ENCODE peak calls at places on chromosomes 2 and 18, in seven cellular contexts. T is cardiac fibroblast, V is coronary artery, F is heart left ventricle, J is Panc1, B is PC-3, K is PC-9. S is an unnamed sample.

GRCh38 chr2:85401844-85402243 is 8.3 kb downstream of the CAPG start:
- DNase-seq in V (no peak), F (no peak), K (no peak), T (no peak), J (no peak), B (no peak), S (no peak)

GRCh38 chr2:216181351-216181750 is 72.2 kb downstream of the XRCC5 start:
- DNase-seq in K (no peak), F (no peak), B (no peak), T (no peak), V (no peak), J (no peak), S (no peak)

GRCh38 chr2:102391530-102391929 is 31.4 kb upstream of the IL18RAP start:
- DNase-seq in B (peak; percentile 13), F (no peak), K (no peak), J (no peak), T (no peak), V (no peak), S (no peak)

GRCh38 chr2:170878505-170878904 is 50.5 kb upstream of the GORASP2 start:
- DNase-seq in J (no peak), T (no peak), F (no peak), B (no peak), V (no peak), K (no peak), S (peak; percentile 3)

GRCh38 chr2:112705576-112705975 is 15.2 kb upstream of the NT5DC4 start:
- DNase-seq in V (no peak), B (no peak), K (no peak), T (no peak), J (no peak), F (no peak), S (no peak)

GRCh38 chr2:106956879-106957278 is 70.9 kb upstream of the ST6GAL2 start:
- DNase-seq in F (no peak), B (peak; percentile 21), T (peak; percentile 87), J (no peak), K (no peak), V (no peak), S (peak; percentile 96)

GRCh38 chr18:10274327-10274726 is 180.1 kb upstream of the APCDD1 start:
- DNase-seq in F (no peak), K (no peak), T (peak; percentile 26), J (no peak), B (no peak), V (no peak), S (no peak)

GRCh38 chr2:27222407-27222806 is 5.2 kb downstream of the CAD start:
- DNase-seq in B (no peak), T (no peak), V (no peak), J (no peak), K (no peak), F (no peak), S (no peak)

GRCh38 chr2:96527052-96527964 is 9.2 kb upstream of the ARID5A start:
- DNase-seq in K (no peak), V (no peak), F (peak; percentile 68), J (no peak), B (no peak), T (peak; percentile 29), S (no peak)

GRCh38 chr2:9975328-9975727 is 23.8 kb downstream of the GRHL1 start:
- DNase-seq in V (no peak), T (peak; percentile 35), F (no peak), J (peak; percentile 63), B (peak; percentile 93), K (peak; percentile 84), S (no peak)

GRCh38 chr2:201522965-201523364 is 71.4 kb downstream of the STRADB start:
- DNase-seq in T (no peak), J (no peak), K (no peak), F (no peak), B (no peak), V (no peak), S (no peak)

GRCh38 chr2:21916934-21917522 is 793.3 kb downstream of the TDRD15 start:
- DNase-seq in V (no peak), J (no peak), K (no peak), T (peak; percentile 12), F (no peak), B (no peak), S (no peak)

GRCh38 chr2:6556755-6557154 is 309.0 kb downstream of the CMPK2 start:
- DNase-seq in F (no peak), J (peak; percentile 73), K (peak; percentile 66), V (no peak), T (peak; percentile 4), B (peak; percentile 39), S (peak; percentile 33)

GRCh38 chr18:8357320-8357719 is 251.9 kb upstream of the RAB12 start:
- DNase-seq in J (no peak), V (peak; percentile 55), T (no peak), F (no peak), B (no peak), K (no peak), S (no peak)

GRCh38 chr18:32478818-32479217 is 8.1 kb upstream of the GAREM1 start:
- DNase-seq in J (no peak), V (no peak), F (no peak), K (no peak), T (no peak), B (no peak), S (no peak)

GRCh38 chr2:210568108-210568507 is 11.7 kb downstream of the CPS1 start:
- DNase-seq in V (no peak), T (no peak), J (no peak), B (no peak), F (no peak), K (no peak), S (no peak)

GRCh38 chr2:234964631-234965461 is 13.0 kb downstream of the SH3BP4 start:
- DNase-seq in V (no peak), T (no peak), B (no peak), J (no peak), F (no peak), K (no peak), S (no peak)

GRCh38 chr2:5123597-5124196 is 568.5 kb upstream of the SOX11 start:
- DNase-seq in J (no peak), V (no peak), T (no peak), B (no peak), K (no peak), F (no peak), S (no peak)

GRCh38 chr2:120912101-120912985 is 176.7 kb downstream of the GLI2 start:
- DNase-seq in J (no peak), F (peak; percentile 63), V (peak; percentile 84), B (peak; percentile 39), T (peak; percentile 48), K (no peak), S (no peak)

GRCh38 chr18:63518178-63519012 is 23.8 kb upstream of the SERPINB12 start:
- DNase-seq in F (peak; percentile 45), J (peak; percentile 20), T (peak; percentile 85), K (peak; percentile 67), V (no peak), B (peak; percentile 91), S (peak; percentile 71)

GRCh38 chr18:52903858-52904257 is 563.9 kb downstream of the DCC start:
- DNase-seq in K (peak; percentile 36), V (no peak), B (peak; percentile 25), J (no peak), F (no peak), T (no peak), S (no peak)

GRCh38 chr18:58321986-58322385 is 278.0 kb downstream of the NEDD4L start:
- DNase-seq in J (peak; percentile 68), K (peak; percentile 86), B (peak; percentile 95), V (no peak), T (peak; percentile 89), F (peak; percentile 79), S (peak; percentile 41)

GRCh38 chr2:101609434-101609833 is 88.1 kb upstream of the MAP4K4 start:
- DNase-seq in J (no peak), F (no peak), B (no peak), T (no peak), K (no peak), V (no peak), S (no peak)

GRCh38 chr18:33826151-33826550 is 248.1 kb downstream of the ASXL3 start:
- DNase-seq in T (no peak), K (no peak), J (no peak), F (no peak), V (no peak), B (no peak), S (no peak)

GRCh38 chr2:187991389-187991788 is 300.3 kb upstream of the GULP1 start:
- DNase-seq in J (no peak), K (no peak), T (no peak), F (no peak), V (no peak), B (no peak), S (no peak)

GRCh38 chr2:46813046-46813445 is 102.6 kb downstream of the MCFD2 start:
- DNase-seq in K (no peak), T (no peak), B (no peak), V (no peak), J (no peak), F (peak; percentile 73), S (no peak)

GRCh38 chr2:85459771-85460170 is 41.3 kb downstream of the SH2D6 start:
- DNase-seq in T (no peak), B (no peak), V (no peak), K (no peak), J (no peak), F (no peak), S (no peak)

GRCh38 chr2:28393115-28393836 is 618 bp downstream of the FOSL2 start:
- DNase-seq in V (peak; percentile 87), T (peak; percentile 74), K (peak; percentile 47), J (no peak), F (peak; percentile 80), B (peak; percentile 59), S (no peak)

GRCh38 chr2:143230506-143231256 is 101.5 kb downstream of the ARHGAP15 start:
- DNase-seq in K (no peak), V (no peak), F (no peak), J (no peak), T (no peak), B (no peak), S (no peak)
- TF ChIP-seq CTCF in K (no peak), V (no peak), F (no peak), J (no peak), T (no peak), B (no peak), S (peak; percentile 24)

GRCh38 chr2:197356136-197356535 is 45.6 kb upstream of the ANKRD44 start:
- DNase-seq in K (no peak), B (peak; percentile 33), J (no peak), T (peak; percentile 25), F (no peak), V (no peak), S (no peak)
- H3K4me3 ChIP-seq in K (no peak overlapping the region), B (no peak overlapping the region), J (no peak overlapping the region), T (no peak overlapping the region), F (no peak overlapping the region), V (no peak overlapping the region), S (no peak overlapping the region)

GRCh38 chr18:78473563-78473962 is 506.1 kb upstream of the SALL3 start:
- DNase-seq in K (no peak), T (no peak), V (no peak), J (no peak), F (no peak), B (no peak), S (no peak)
- TF ChIP-seq CTCF in K (no peak), T (no peak), V (no peak), J (no peak), F (no peak), B (no peak), S (no peak)

DNA sequence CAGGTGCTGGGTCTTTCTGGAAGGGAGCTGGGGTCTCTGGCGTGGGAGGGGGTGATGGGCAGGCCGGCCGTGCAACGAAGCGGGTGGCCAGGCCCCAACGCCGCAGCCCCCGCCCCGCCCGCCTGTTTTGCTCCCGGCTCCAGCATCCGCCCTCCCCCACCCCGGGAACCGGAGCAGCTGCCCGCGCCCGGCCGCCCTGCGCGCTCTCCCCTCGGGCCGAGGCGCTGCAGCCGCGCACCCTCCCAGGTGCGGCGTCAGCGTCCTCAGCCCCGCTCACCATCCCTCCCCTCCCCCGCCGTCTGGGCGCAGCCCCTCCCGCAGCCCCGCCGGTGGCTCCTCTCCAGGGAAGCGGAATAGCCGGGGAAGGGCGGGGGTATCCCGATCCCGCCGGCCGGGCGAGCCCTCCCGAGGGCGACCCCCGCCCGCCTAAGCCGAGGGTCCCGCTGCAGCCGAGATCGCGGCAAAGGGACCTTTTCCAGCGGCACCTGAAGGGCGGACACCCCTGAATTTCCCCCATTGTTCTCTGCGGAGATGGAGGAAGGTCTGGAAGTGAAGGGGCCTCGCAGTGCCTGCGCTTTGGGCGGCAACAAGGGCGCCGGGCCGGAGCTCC is 510 bp downstream of the KIF1A start:
- DNase-seq in F (no peak), J (no peak), V (no peak), T (no peak), K (no peak), B (no peak), S (no peak)
- H3K4me3 ChIP-seq in F (peak overlapping the region; percentile 30), J (peak overlapping the region; percentile 57), V (peak overlapping the region; percentile 60), T (no peak overlapping the region), K (no peak overlapping the region), B (no peak overlapping the region), S (no peak overlapping the region)